ENCODE peak calls at places on chromosomes 11 and 22, in four cellular contexts. B is AG04450, N is NCI-H1105, P is nucleus accumbens. F is an unnamed sample.
A peak's percentile ranks its signal among the peaks of the same experiment; 100 is the strongest.

GRCh38 chr22:37431366-37431765 is 4.1 kb upstream of the ELFN2 start:
- DNase-seq in P (no peak), B (no peak), N (no peak), F (no peak)

GRCh38 chr11:112103446-112103845 is 16.8 kb downstream of the SDHD start:
- DNase-seq in N (no peak), B (no peak), P (no peak), F (no peak)

GRCh38 chr22:41893591-41894375 is 21.1 kb downstream of the SHISA8 start:
- DNase-seq in B (no peak), N (no peak), P (no peak), F (no peak)

GRCh38 chr11:119422505-119423416 is at the start of gene THY1:
- DNase-seq in P (peak; percentile 75), N (no peak), B (no peak), F (peak; percentile 53)

GRCh38 chr22:29167032-29167911 is 38.4 kb upstream of the EMID1 start:
- DNase-seq in N (no peak), B (no peak), P (no peak), F (no peak)

GRCh38 chr11:72224587-72225410 is at the start of gene INPPL1:
- DNase-seq in B (no peak), P (peak; percentile 43), N (no peak), F (peak; percentile 33)

GRCh38 chr11:121253951-121254350 is 38.6 kb upstream of the SC5D start:
- DNase-seq in P (no peak), B (no peak), N (no peak), F (no peak)

GRCh38 chr11:41282436-41282835 is 177.0 kb downstream of the LRRC4C start:
- DNase-seq in N (no peak), B (no peak), P (no peak), F (peak; percentile 21)

GRCh38 chr22:49406879-49407587 is 420.6 kb downstream of the BRD1 start:
- DNase-seq in B (no peak), N (no peak), P (no peak), F (no peak)

GRCh38 chr11:293293-293851 is 4.4 kb downstream of the PGGHG start:
- DNase-seq in P (no peak), B (no peak), N (no peak), F (no peak)

GRCh38 chr22:31106651-31107205 is 640 bp downstream of the SELENOM start:
- DNase-seq in N (no peak), P (no peak), B (no peak), F (no peak)

GRCh38 chr22:45073064-45073463 is 63.3 kb upstream of the PHF21B start:
- DNase-seq in B (no peak), N (peak; percentile 63), P (no peak), F (no peak)

GRCh38 chr11:108947654-108948570 is 283.0 kb downstream of the DDX10 start:
- DNase-seq in P (no peak), N (no peak), B (no peak), F (no peak)

GRCh38 chr22:33650244-33650643 is 270.0 kb downstream of the LARGE1 start:
- DNase-seq in P (no peak), B (no peak), N (no peak), F (no peak)

GRCh38 chr11:57417056-57417455 is 9.9 kb downstream of the SLC43A3 start:
- DNase-seq in P (no peak), N (no peak), B (no peak), F (no peak)

GRCh38 chr11:59601788-59602187 is 13.8 kb downstream of the OSBP start:
- DNase-seq in B (no peak), P (no peak), N (no peak), F (no peak)

GRCh38 chr11:32052218-32052617 is 38.7 kb upstream of the RCN1 start:
- DNase-seq in P (peak; percentile 58), B (peak; percentile 15), N (peak; percentile 36), F (peak; percentile 41)

GRCh38 chr11:119904636-119905035 is 175.6 kb upstream of the NECTIN1 start:
- DNase-seq in P (no peak), N (no peak), B (no peak), F (no peak)

GRCh38 chr11:77046060-77046501 is 11.9 kb downstream of the B3GNT6 start:
- DNase-seq in N (no peak), B (no peak), P (no peak), F (no peak)

GRCh38 chr11:20080032-20080685 is 80.1 kb downstream of the DBX1 start:
- DNase-seq in N (no peak), B (no peak), P (no peak), F (no peak)

GRCh38 chr11:123303924-123304323 is 108.9 kb upstream of the CLMP start:
- DNase-seq in N (no peak), P (no peak), B (no peak), F (no peak)

GRCh38 chr11:67312187-67313021 is 9.1 kb downstream of the SSH3 start:
- DNase-seq in N (no peak), P (no peak), B (no peak), F (no peak)

GRCh38 chr11:30457045-30457444 is 129.1 kb downstream of the MPPED2 start:
- DNase-seq in P (no peak), N (no peak), B (no peak), F (no peak)

GRCh38 chr11:134768463-134768862 is 356.4 kb upstream of the B3GAT1 start:
- DNase-seq in B (no peak), P (no peak), N (no peak), F (no peak)

GRCh38 chr11:93081694-93082093 is 112.2 kb downstream of the MTNR1B start:
- DNase-seq in P (no peak), B (no peak), N (no peak), F (no peak)

F was measured in anterior cingulate cortex.